ENCODE peak calls at places on chromosomes 7 and 10, in four cellular contexts. One of them, this sample, is unnamed.

GRCh38 chr10:123583639-123584418 is 82.3 kb upstream of the GPR26 start:
- DNase-seq in lower lobe of right lung: peak
- DNase-seq in WTC11: peak
- DNase-seq in stomach: peak
- DNase-seq in this sample: peak

GRCh38 chr7:132028144-132028920 is 471.9 kb upstream of the PODXL start:
- DNase-seq in WTC11: no peak
- DNase-seq in lower lobe of right lung: no peak
- DNase-seq in stomach: no peak
- DNase-seq in this sample: no peak

GRCh38 chr7:104410742-104411141 is 82.3 kb downstream of the LHFPL3 start:
- DNase-seq in stomach: no peak
- DNase-seq in WTC11: no peak
- DNase-seq in lower lobe of right lung: no peak
- DNase-seq in this sample: no peak

GRCh38 chr10:70886921-70887665 is 1.3 kb downstream of the PCBD1 start:
- DNase-seq in stomach: no peak
- DNase-seq in lower lobe of right lung: no peak
- DNase-seq in WTC11: no peak
- DNase-seq in this sample: no peak

GRCh38 chr10:132180736-132181135 is 6.0 kb upstream of the DPYSL4 start:
- DNase-seq in lower lobe of right lung: no peak
- DNase-seq in stomach: no peak
- DNase-seq in WTC11: no peak
- DNase-seq in this sample: no peak

GRCh38 chr10:77539147-77539935 is 98.3 kb downstream of the KCNMA1 start:
- DNase-seq in WTC11: no peak
- DNase-seq in lower lobe of right lung: no peak
- DNase-seq in stomach: no peak
- DNase-seq in this sample: no peak

GRCh38 chr10:17651891-17652290 is 7.9 kb downstream of the STAM start:
- DNase-seq in lower lobe of right lung: no peak
- DNase-seq in stomach: no peak
- DNase-seq in WTC11: no peak
- DNase-seq in this sample: no peak

GRCh38 chr7:80608292-80608691 is 30.1 kb upstream of the CD36 start:
- DNase-seq in lower lobe of right lung: no peak
- DNase-seq in WTC11: no peak
- DNase-seq in stomach: no peak
- DNase-seq in this sample: no peak

GRCh38 chr7:99096124-99096887 is 47.6 kb downstream of the SMURF1 start:
- DNase-seq in lower lobe of right lung: no peak
- DNase-seq in stomach: no peak
- DNase-seq in WTC11: no peak
- DNase-seq in this sample: no peak

GRCh38 chr7:155531686-155532085 is 14.7 kb downstream of the CNPY1 start:
- DNase-seq in WTC11: no peak
- DNase-seq in lower lobe of right lung: no peak
- DNase-seq in stomach: no peak
- DNase-seq in this sample: no peak

GRCh38 chr10:83045731-83046130 is 1093.6 kb upstream of the GHITM start:
- DNase-seq in WTC11: no peak
- DNase-seq in stomach: no peak
- DNase-seq in lower lobe of right lung: no peak
- DNase-seq in this sample: no peak

DNA sequence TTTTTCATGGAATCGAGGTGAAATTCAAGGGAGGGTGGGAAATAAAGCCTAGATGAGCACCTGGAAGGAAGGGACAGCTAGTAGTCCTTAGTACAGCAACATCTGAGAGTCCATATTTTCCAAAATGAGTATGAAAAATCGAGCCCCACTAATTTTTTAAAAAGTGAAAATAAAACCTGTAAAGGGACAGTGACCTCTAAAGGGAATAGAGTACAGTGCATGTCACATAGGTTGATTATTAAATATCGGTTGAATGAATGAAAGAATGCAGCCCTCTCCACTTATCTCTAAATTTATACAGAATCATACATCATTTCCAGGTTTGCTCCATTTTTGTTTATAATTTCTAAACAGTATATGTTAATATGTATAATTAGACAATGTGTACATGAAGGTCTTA is 1088.5 kb upstream of the GHITM start:
- DNase-seq in lower lobe of right lung: no peak
- DNase-seq in WTC11: no peak
- DNase-seq in stomach: no peak
- DNase-seq in this sample: no peak
- TF ChIP-seq CTCF in lower lobe of right lung: no peak
- TF ChIP-seq CTCF in WTC11: no peak
- TF ChIP-seq CTCF in stomach: no peak
- TF ChIP-seq CTCF in this sample: no peak

GRCh38 chr7:68107968-68108367 is 1111.3 kb downstream of the TYW1 start:
- DNase-seq in stomach: no peak
- DNase-seq in lower lobe of right lung: no peak
- DNase-seq in WTC11: no peak
- DNase-seq in this sample: no peak
- TF ChIP-seq CTCF in stomach: no peak
- TF ChIP-seq CTCF in lower lobe of right lung: no peak
- TF ChIP-seq CTCF in WTC11: no peak
- TF ChIP-seq CTCF in this sample: no peak

GRCh38 chr7:148979827-148980226 is 48.5 kb downstream of the PDIA4 start:
- DNase-seq in stomach: no peak
- DNase-seq in lower lobe of right lung: no peak
- DNase-seq in WTC11: no peak
- DNase-seq in this sample: no peak
- TF ChIP-seq CTCF in stomach: no peak
- TF ChIP-seq CTCF in lower lobe of right lung: no peak
- TF ChIP-seq CTCF in WTC11: no peak
- TF ChIP-seq CTCF in this sample: no peak

DNA sequence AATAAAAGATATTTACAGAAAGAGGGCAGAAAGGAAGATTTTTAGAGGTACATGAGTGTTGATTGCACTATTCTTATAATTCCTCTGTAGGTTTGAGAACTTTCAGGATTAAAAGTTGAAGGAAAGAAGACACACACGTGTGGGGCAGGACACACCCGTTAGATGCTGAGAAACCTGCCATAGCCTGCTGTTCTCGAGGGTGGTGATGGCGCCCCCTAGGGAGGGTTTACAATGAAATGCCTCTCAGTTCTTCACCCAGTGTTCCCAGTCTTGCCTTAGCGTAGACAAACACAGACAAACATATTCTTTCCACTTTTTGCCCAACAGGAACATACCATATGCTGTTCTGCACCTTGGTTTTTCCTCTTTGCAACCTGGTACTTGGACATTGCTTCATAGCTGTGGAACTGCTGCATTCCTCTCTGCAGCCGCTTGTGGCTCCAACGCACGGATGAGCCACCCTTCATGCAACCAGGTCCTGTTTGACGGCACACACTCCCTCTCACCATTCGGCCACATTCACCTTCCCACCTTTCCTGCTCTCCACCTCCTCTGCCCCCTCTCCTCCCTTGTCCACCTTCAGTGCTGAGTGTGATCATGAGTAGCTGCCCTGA is 23.3 kb upstream of the HSPA12A start:
- DNase-seq in stomach: no peak
- DNase-seq in WTC11: peak
- DNase-seq in lower lobe of right lung: no peak
- DNase-seq in this sample: no peak
- TF ChIP-seq CTCF in stomach: no peak
- TF ChIP-seq CTCF in WTC11: peak
- TF ChIP-seq CTCF in lower lobe of right lung: peak
- TF ChIP-seq CTCF in this sample: no peak

GRCh38 chr10:126519992-126520391 is 131.7 kb upstream of the ADAM12 start:
- DNase-seq in stomach: no peak
- DNase-seq in WTC11: peak
- DNase-seq in lower lobe of right lung: no peak
- DNase-seq in this sample: no peak

GRCh38 chr10:126523071-126523470 is 134.8 kb upstream of the ADAM12 start:
- DNase-seq in stomach: no peak
- DNase-seq in WTC11: no peak
- DNase-seq in lower lobe of right lung: no peak
- DNase-seq in this sample: no peak

GRCh38 chr10:126519188-126519587 is 130.9 kb upstream of the ADAM12 start:
- DNase-seq in lower lobe of right lung: no peak
- DNase-seq in stomach: no peak
- DNase-seq in WTC11: no peak
- DNase-seq in this sample: no peak

GRCh38 chr10:126521354-126521753 is 133.1 kb upstream of the ADAM12 start:
- DNase-seq in WTC11: no peak
- DNase-seq in stomach: no peak
- DNase-seq in lower lobe of right lung: no peak
- DNase-seq in this sample: no peak

DNA sequence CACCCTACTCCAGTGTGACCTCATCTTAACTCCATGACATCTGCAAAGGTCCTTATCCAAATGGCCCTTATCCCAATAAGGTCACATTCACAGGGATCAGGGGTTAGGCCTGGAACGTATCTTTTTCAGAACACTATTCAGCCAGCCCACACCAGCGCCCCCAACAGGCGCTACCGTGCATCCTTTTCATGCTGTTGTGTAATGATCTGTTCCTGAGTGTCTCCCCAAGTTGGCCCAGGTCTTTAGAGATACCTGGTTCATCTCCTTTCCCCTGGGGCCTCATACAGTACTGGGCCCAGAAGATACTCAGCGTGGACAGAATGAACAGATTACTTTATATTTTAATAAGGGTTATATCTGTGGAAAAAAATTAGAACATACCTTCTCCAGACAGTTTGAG is 132.6 kb upstream of the ADAM12 start:
- DNase-seq in stomach: no peak
- DNase-seq in WTC11: no peak
- DNase-seq in lower lobe of right lung: no peak
- DNase-seq in this sample: no peak
- TF ChIP-seq CTCF in stomach: no peak
- TF ChIP-seq CTCF in WTC11: no peak
- TF ChIP-seq CTCF in lower lobe of right lung: no peak
- TF ChIP-seq CTCF in this sample: no peak

GRCh38 chr10:35276918-35277317 is 59.4 kb upstream of the CCNY start:
- DNase-seq in WTC11: no peak
- DNase-seq in lower lobe of right lung: no peak
- DNase-seq in stomach: no peak
- DNase-seq in this sample: no peak
- TF ChIP-seq CTCF in WTC11: no peak
- TF ChIP-seq CTCF in lower lobe of right lung: no peak
- TF ChIP-seq CTCF in stomach: no peak
- TF ChIP-seq CTCF in this sample: no peak

GRCh38 chr10:128908109-128908898 is 558.7 kb upstream of the MGMT start:
- DNase-seq in lower lobe of right lung: no peak
- DNase-seq in WTC11: no peak
- DNase-seq in stomach: no peak
- DNase-seq in this sample: no peak
- TF ChIP-seq CTCF in lower lobe of right lung: no peak
- TF ChIP-seq CTCF in WTC11: no peak
- TF ChIP-seq CTCF in stomach: no peak
- TF ChIP-seq CTCF in this sample: no peak

DNA sequence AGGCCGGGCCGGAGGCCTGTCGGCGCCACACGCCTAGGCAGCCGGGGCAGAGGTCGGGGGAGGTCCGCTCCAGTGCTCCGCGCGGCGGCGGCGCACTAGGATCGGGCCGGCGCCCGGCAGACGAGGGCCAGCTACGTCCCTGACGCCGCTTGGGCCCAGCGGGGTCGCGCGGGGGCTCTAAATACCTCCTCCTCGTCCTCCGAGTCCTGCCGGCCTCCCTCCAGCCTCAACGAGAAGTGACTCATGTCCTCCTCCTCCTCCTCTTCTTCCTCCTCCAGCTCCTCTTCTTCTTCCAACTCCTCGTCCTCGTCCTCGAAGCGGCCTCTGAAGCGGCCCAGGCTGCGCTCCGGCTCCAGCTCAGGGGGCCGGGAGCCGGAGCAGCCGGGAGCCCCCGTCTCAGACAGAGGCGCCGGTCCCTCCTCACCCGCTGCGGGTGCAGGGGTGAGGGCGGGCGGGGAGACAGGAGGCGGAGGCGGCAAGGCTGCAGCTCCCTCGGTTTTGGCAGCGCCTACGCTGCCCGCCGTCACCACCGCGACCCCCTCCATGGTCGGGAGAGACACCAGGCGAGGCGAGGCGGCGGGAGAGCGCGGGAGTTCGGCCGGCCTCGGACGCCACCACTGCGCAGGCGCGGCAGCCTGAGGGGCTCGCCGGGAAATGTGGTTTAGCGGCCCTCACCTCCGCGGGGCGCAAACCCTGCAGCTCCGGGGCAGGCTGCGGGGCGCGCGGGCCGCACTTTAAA is at the start of gene PCGF6:
- DNase-seq in WTC11: peak
- DNase-seq in stomach: peak
- DNase-seq in lower lobe of right lung: peak
- DNase-seq in this sample: peak
- TF ChIP-seq CTCF in WTC11: no peak
- TF ChIP-seq CTCF in stomach: no peak
- TF ChIP-seq CTCF in lower lobe of right lung: peak
- TF ChIP-seq CTCF in this sample: no peak

This sample was measured in endothelial cell.